ENCODE peak calls at places on chromosome 21, in five cellular contexts. M is tibial nerve, N is H9, U is cardiac muscle cell, H is body of pancreas. T is an unnamed sample. For H3K4me1, the result is how much of the 10 kb centered on the place peaks cover.

GRCh38 chr21:17911628-17912027 is 92.5 kb upstream of the C21orf91 start:
- DNase-seq in M (no peak), N (no peak), U (no peak), H (no peak), T (no peak)

GRCh38 chr21:27532081-27532480 is 565.2 kb upstream of the ADAMTS5 start:
- DNase-seq in M (no peak), N (no peak), U (peak), H (peak), T (no peak)

GRCh38 chr21:37582613-37583012 is 216.0 kb downstream of the DYRK1A start:
- DNase-seq in M (peak), N (no peak), U (peak), H (peak), T (no peak)

GRCh38 chr21:37422382-37422781 is 55.8 kb downstream of the DYRK1A start:
- DNase-seq in M (no peak), N (no peak), U (no peak), H (no peak), T (no peak)

GRCh38 chr21:39108291-39109162 is 74.7 kb downstream of the PSMG1 start:
- DNase-seq in M (no peak), N (no peak), U (no peak), H (no peak), T (no peak)

GRCh38 chr21:14119038-14119437 is 91.7 kb downstream of the LIPI start:
- DNase-seq in M (no peak), N (no peak), U (no peak), H (no peak), T (no peak)

GRCh38 chr21:46394819-46395152 is 63.9 kb upstream of the DIP2A start:
- DNase-seq in M (no peak), N (no peak), U (no peak), H (no peak), T (no peak)

GRCh38 chr21:21232320-21232719 is 234.1 kb downstream of the NCAM2 start:
- DNase-seq in M (no peak), N (no peak), U (peak), H (no peak), T (peak)

GRCh38 chr21:15224346-15225086 is 159.7 kb upstream of the NRIP1 start:
- DNase-seq in M (no peak), N (no peak), U (peak), H (no peak), T (no peak)

GRCh38 chr21:27425574-27425973 is 458.7 kb upstream of the ADAMTS5 start:
- DNase-seq in M (no peak), N (no peak), U (peak), H (no peak), T (peak)

GRCh38 chr21:42381347-42381984 is 14.4 kb downstream of the TMPRSS3 start:
- DNase-seq in M (no peak), N (peak), U (peak), H (peak), T (peak)

GRCh38 chr21:33685613-33686197 is 43.4 kb downstream of the ITSN1 start:
- DNase-seq in M (no peak), N (no peak), U (peak), H (no peak), T (no peak)
- H3K4me1 ChIP-seq in M (half or more), N (under half), U (half or more), H (under half), T (under half)

DNA sequence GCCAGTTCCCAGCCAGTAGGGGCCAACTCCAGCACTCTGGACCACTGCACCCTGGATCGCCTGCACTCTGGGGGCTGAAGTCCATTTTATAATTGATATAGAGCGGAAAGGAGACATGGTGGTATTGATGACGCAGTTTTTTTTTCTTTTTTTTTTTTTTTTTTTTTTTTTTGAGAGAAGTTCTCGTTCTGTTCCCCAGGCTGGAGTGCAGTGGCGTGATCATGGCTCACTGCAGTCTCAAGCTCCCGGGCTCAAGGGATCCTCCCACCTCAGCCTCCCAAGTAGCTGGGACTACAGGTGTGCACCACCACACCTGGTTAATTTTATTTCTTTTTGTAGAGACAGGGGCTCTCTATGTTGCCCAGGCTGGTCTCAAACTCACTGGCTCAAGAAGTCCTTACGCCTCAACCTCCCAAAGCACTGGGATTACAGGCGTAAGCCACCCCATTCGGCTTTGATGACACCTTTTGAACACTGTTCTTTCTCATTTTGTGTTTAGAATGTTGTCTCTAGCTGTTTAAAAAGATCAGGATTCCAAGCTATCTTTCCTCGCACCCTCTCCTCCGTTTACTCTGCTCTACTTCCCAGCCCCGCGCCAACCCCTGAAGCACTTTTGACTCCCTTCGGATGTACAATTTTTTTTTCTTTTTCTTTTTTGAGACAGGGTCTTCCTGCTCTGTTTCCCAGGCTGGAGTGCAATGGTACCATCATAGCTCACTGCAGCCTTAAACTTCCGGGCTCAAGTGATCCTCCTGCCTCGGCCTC is 960 bp downstream of the MX2 start:
- DNase-seq in M (no peak), N (no peak), U (no peak), H (no peak), T (no peak)
- H3K4me1 ChIP-seq in M (half or more), N (under half), U (under half), H (under half), T (under half)

GRCh38 chr21:44003307-44003966 is 8.7 kb upstream of the TRAPPC10 start:
- DNase-seq in M (no peak), N (no peak), U (no peak), H (no peak), T (no peak)
- H3K4me1 ChIP-seq in M (under half), N (under half), U (under half), H (under half), T (under half)

GRCh38 chr21:45250272-45250671 is 37.4 kb downstream of the POFUT2 start:
- DNase-seq in M (no peak), N (no peak), U (no peak), H (no peak), T (no peak)
- H3K4me1 ChIP-seq in M (under half), N (under half), U (under half), H (under half), T (under half)

GRCh38 chr21:34924194-34924593 is 124.9 kb downstream of the RUNX1 start:
- DNase-seq in M (no peak), N (no peak), U (no peak), H (no peak), T (no peak)

GRCh38 chr21:34924767-34925425 is 124.2 kb downstream of the RUNX1 start:
- DNase-seq in M (no peak), N (no peak), U (no peak), H (no peak), T (no peak)

GRCh38 chr21:34923626-34924025 is 125.5 kb downstream of the RUNX1 start:
- DNase-seq in M (no peak), N (no peak), U (no peak), H (no peak), T (no peak)

GRCh38 chr21:34926784-34927548 is 122.1 kb downstream of the RUNX1 start:
- DNase-seq in M (peak), N (no peak), U (peak), H (no peak), T (no peak)

DNA sequence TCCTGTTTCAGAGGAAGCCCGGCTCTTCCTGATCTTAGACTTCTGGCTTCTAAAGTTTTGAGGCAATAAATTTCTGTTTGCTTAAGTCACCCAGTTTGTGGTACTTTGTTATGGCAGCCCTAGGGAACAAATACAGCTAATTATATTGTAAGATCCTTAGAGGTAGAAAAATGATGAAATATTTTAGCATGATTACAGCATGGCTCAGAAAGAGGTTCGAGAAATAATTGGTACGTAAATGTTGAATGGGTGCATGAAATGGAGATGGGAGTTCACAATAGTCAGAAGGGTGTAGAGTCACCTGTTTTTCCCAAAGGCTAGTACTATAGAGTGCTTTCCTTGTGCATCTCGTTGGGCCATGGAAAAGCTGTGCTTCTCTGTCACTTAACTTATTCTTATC is 123.5 kb downstream of the RUNX1 start:
- DNase-seq in M (no peak), N (no peak), U (no peak), H (no peak), T (no peak)
- H3K4me1 ChIP-seq in M (under half), N (under half), U (under half), H (under half), T (under half)

GRCh38 chr21:29308456-29308783 is 9.7 kb downstream of the BACH1 start:
- DNase-seq in M (no peak), N (no peak), U (no peak), H (no peak), T (no peak)
- H3K4me1 ChIP-seq in M (half or more), N (under half), U (under half), H (under half), T (under half)

GRCh38 chr21:35212393-35213127 is 163.5 kb upstream of the RUNX1 start:
- DNase-seq in M (no peak), N (no peak), U (no peak), H (no peak), T (no peak)
- H3K4me1 ChIP-seq in M (under half), N (under half), U (under half), H (under half), T (under half)

DNA sequence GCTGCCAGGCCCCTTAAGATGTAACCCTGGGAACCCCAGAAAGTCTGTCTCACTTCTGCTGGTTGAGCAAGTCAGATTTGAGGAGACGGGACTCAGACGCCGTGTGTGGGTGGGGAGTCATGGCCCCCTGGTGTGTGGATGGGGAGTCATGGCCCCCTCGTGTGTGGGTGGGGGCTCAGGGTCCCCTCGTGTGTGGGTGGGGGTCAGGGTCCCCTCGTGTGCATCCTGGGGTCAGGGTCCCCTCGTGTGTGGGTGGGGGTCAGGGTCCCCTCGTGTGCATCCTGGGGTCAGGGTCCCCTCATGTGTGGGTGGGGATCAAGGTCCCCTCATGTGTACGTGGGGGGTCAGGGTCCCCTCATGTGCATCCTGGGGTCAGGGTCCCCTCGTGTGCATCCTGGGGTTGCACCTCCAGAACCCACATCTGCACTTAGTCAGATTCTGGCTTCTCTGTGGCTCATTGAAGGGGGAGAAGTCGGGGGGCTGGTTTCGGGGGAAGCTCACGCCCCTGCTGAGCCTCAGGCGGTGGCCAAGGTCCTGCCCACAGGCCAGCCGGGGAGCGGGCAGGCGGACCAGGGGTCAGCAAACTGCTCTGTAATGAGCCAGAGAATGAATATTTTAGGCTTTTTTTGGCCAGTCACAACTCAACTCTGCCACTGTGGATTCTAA is 33.4 kb upstream of the POFUT2 start:
- DNase-seq in M (no peak), N (no peak), U (no peak), H (no peak), T (no peak)
- H3K4me1 ChIP-seq in M (half or more), N (under half), U (under half), H (half or more), T (under half)